ENCODE peak calls at places on chromosomes 2 and 18, in six cellular contexts. V, I, H, M, N and Q are unnamed samples. For H3K9me3 and H3K4me1, the result is how much of the 10 kb centered on the place peaks cover.

GRCh38 chr2:237720962-237721361 is 77.6 kb upstream of the RBM44 start:
- DNase-seq in V (no peak), I (no peak), H (no peak), M (no peak), N (no peak), Q (peak)

GRCh38 chr2:64453710-64454315 is at the start of gene LGALSL:
- DNase-seq in V (peak), I (peak), H (peak), M (peak), N (peak), Q (no peak)

GRCh38 chr2:77962943-77963342 is 440.8 kb upstream of the LRRTM4 start:
- DNase-seq in V (no peak), I (no peak), H (no peak), M (no peak), N (no peak), Q (no peak)

GRCh38 chr2:19256239-19256638 is 102.2 kb downstream of the OSR1 start:
- DNase-seq in V (peak), I (no peak), H (no peak), M (peak), N (no peak), Q (no peak)

GRCh38 chr2:221289389-221289788 is 282.7 kb downstream of the EPHA4 start:
- DNase-seq in V (no peak), I (no peak), H (no peak), M (no peak), N (no peak), Q (no peak)

GRCh38 chr2:193690572-193690971 is 1495.8 kb upstream of the TMEFF2 start:
- DNase-seq in V (no peak), I (no peak), H (no peak), M (no peak), N (no peak), Q (no peak)

GRCh38 chr2:179837408-179837807 is 24.0 kb downstream of the ZNF385B start:
- DNase-seq in V (peak), I (no peak), H (no peak), M (no peak), N (no peak), Q (peak)

GRCh38 chr2:14363976-14364375 is 268.5 kb upstream of the LRATD1 start:
- DNase-seq in V (no peak), I (no peak), H (no peak), M (no peak), N (no peak), Q (no peak)

GRCh38 chr2:25405871-25406270 is 64.1 kb upstream of the DNMT3A start:
- DNase-seq in V (no peak), I (no peak), H (no peak), M (no peak), N (no peak), Q (no peak)

DNA sequence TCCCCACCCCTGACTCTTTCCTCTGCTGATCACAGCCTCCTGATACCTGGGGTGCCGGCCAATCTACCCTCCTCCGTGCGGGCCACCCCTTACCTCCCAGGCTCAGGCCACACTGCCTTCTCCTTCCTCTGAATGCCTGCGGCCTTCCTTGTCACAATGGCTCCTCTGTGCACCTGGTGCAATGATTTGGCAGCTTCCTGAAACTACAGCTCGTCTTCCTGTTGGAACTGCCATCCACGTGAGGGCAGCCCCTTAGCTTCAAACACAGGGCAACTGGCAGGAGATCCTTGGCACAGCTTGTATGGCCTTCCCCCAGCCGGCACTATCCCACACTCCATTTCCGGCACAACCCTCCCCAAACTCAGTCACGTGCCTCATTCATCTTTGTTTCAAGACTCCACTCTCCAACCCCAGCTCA is 69.0 kb downstream of the STPG4 start:
- DNase-seq in V (no peak), I (no peak), H (no peak), M (no peak), N (no peak), Q (no peak)
- H3K27ac ChIP-seq in V (no peak), I (no peak), H (peak), M (peak), N (peak), Q (no peak)

GRCh38 chr18:47858607-47859006 is 71.9 kb downstream of the SMAD2 start:
- DNase-seq in V (no peak), I (no peak), H (no peak), M (no peak), N (no peak), Q (no peak)
- H3K9me3 ChIP-seq in V (under half), I (under half), H (under half), M (under half), N (under half), Q (under half)

DNA sequence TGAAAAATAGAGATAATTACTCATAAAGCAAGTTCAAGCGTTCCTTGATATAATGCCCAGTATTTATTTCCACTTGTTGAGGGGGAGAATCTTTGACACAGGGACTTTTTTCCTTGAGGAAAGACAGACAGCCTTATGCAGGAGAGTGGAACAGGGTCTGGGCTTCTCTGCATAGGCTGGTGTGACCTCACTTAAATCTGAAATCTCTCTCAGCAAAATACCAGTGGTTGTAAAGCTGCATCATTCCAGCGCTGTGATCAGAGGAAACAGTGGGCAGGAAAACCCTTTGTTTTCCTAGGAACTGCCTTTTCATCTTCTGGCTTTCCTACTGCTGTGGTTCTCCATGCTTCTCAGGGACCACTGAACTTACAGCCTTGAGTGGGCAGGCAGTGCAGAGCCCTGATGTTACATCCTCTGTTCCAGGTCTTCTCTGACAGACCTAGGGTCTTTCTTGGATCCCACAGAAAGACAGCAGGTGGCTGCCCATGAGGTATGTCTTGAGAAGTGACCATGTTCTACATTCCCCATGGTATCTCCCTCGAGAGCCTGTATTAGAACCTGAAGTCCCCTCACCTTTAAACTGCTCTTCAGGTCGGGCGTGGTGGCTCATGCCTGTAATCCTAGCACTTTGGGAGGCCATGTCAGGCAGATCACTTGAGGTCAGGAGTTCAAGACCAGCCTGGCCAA is 17.6 kb upstream of the MAP4K4 start:
- DNase-seq in V (no peak), I (no peak), H (no peak), M (no peak), N (no peak), Q (no peak)
- H3K4me1 ChIP-seq in V (under half), I (under half), H (under half), M (under half), N (under half), Q (under half)

GRCh38 chr2:45260946-45261345 is 251.7 kb upstream of the SIX2 start:
- DNase-seq in V (no peak), I (no peak), H (no peak), M (no peak), N (no peak), Q (no peak)

GRCh38 chr2:45265336-45265735 is 256.1 kb upstream of the SIX2 start:
- DNase-seq in V (no peak), I (no peak), H (no peak), M (no peak), N (no peak), Q (no peak)

GRCh38 chr2:45264227-45265225 is 255.3 kb upstream of the SIX2 start:
- DNase-seq in V (no peak), I (no peak), H (no peak), M (no peak), N (no peak), Q (no peak)

GRCh38 chr2:45261746-45262145 is 252.5 kb upstream of the SIX2 start:
- DNase-seq in V (no peak), I (no peak), H (no peak), M (no peak), N (no peak), Q (no peak)

GRCh38 chr2:45263147-45263546 is 253.9 kb upstream of the SIX2 start:
- DNase-seq in V (no peak), I (no peak), H (no peak), M (no peak), N (no peak), Q (no peak)
- H3K27ac ChIP-seq in V (peak), I (no peak), H (no peak), M (no peak), N (no peak), Q (no peak)

GRCh38 chr2:136204959-136205358 is 87.0 kb upstream of the CXCR4 start:
- DNase-seq in V (no peak), I (no peak), H (no peak), M (no peak), N (no peak), Q (no peak)

GRCh38 chr2:136207030-136207623 is 89.2 kb upstream of the CXCR4 start:
- DNase-seq in V (no peak), I (no peak), H (peak), M (no peak), N (peak), Q (no peak)

GRCh38 chr2:136207665-136208064 is 89.7 kb upstream of the CXCR4 start:
- DNase-seq in V (no peak), I (no peak), H (no peak), M (no peak), N (no peak), Q (no peak)

GRCh38 chr2:136205615-136206014 is 87.7 kb upstream of the CXCR4 start:
- DNase-seq in V (no peak), I (no peak), H (peak), M (no peak), N (no peak), Q (no peak)

GRCh38 chr2:136206613-136207012 is 88.7 kb upstream of the CXCR4 start:
- DNase-seq in V (no peak), I (no peak), H (no peak), M (no peak), N (no peak), Q (no peak)
- H3K9me3 ChIP-seq in V (under half), I (under half), H (under half), M (under half), N (under half), Q (under half)

GRCh38 chr2:207092803-207093202 is 72.9 kb downstream of the KLF7 start:
- DNase-seq in V (no peak), I (no peak), H (no peak), M (no peak), N (no peak), Q (no peak)
- H3K4me1 ChIP-seq in V (under half), I (under half), H (half or more), M (under half), N (half or more), Q (under half)

GRCh38 chr2:16203069-16203468 is 262.7 kb downstream of the MYCN start:
- DNase-seq in V (no peak), I (no peak), H (no peak), M (no peak), N (no peak), Q (no peak)
- H3K27ac ChIP-seq in V (no peak), I (no peak), H (no peak), M (no peak), N (no peak), Q (no peak)

GRCh38 chr2:16319425-16320245 is 346.0 kb downstream of the CYRIA start:
- DNase-seq in V (no peak), I (no peak), H (no peak), M (no peak), N (no peak), Q (no peak)
- H3K9me3 ChIP-seq in V (under half), I (under half), H (under half), M (under half), N (under half), Q (under half)

DNA sequence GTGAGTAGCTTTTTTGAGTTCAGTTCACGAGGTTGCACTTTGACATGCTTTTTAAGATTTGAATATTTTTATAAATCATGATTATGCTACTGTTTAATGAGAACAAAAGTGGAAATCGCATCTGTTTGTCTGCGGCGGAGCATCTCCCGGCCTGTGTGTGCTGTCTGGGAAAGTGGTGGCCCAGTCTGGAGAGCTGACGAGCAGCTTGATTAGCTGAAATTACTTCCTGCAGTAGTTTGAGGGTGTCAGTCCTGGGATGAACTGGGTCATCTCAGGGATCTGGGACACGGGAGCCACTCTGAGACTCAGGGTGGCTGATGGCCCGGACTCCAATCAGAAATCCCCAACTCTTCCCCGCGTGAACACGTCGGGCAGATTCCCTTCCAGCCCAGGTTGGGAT is 115.9 kb downstream of the KLHL29 start:
- DNase-seq in V (no peak), I (no peak), H (no peak), M (no peak), N (no peak), Q (no peak)
- H3K4me1 ChIP-seq in V (under half), I (under half), H (half or more), M (under half), N (under half), Q (under half)

GRCh38 chr18:32867330-32867729 is 94.5 kb upstream of the KLHL14 start:
- DNase-seq in V (no peak), I (no peak), H (no peak), M (no peak), N (no peak), Q (no peak)
- H3K27ac ChIP-seq in V (no peak), I (no peak), H (no peak), M (no peak), N (no peak), Q (no peak)